ENCODE peak calls at places on chromosomes 7 and 10, in four cellular contexts. U, W, V and Q are unnamed samples.

GRCh38 chr7:45574521-45575500 is 643 bp downstream of the ADCY1 start:
- DNase-seq in U (no peak), W (no peak), V (peak), Q (peak)

GRCh38 chr7:47293884-47294568 is 287.9 kb downstream of the TNS3 start:
- DNase-seq in U (no peak), W (no peak), V (no peak), Q (no peak)

GRCh38 chr10:133060466-133060865 is 27.3 kb upstream of the ADGRA1 start:
- DNase-seq in U (no peak), W (no peak), V (no peak), Q (no peak)

GRCh38 chr10:22427101-22427500 is 81.8 kb downstream of the SPAG6 start:
- DNase-seq in U (peak), W (no peak), V (peak), Q (no peak)

GRCh38 chr7:44762300-44762699 is 13.7 kb downstream of the ZMIZ2 start:
- DNase-seq in U (no peak), W (no peak), V (no peak), Q (no peak)

GRCh38 chr7:127976056-127976455 is 55.2 kb downstream of the LRRC4 start:
- DNase-seq in U (no peak), W (no peak), V (no peak), Q (no peak)

GRCh38 chr7:154347867-154348266 is 295.7 kb downstream of the DPP6 start:
- DNase-seq in U (no peak), W (no peak), V (no peak), Q (no peak)

GRCh38 chr7:114901771-114902170 is 20.1 kb upstream of the MDFIC start:
- DNase-seq in U (peak), W (no peak), V (peak), Q (no peak)

GRCh38 chr7:105828141-105828540 is 48.3 kb downstream of the ATXN7L1 start:
- DNase-seq in U (no peak), W (no peak), V (no peak), Q (no peak)

GRCh38 chr7:85178531-85179298 is 8.1 kb downstream of the SEMA3D start:
- DNase-seq in U (no peak), W (no peak), V (no peak), Q (no peak)

GRCh38 chr10:8045728-8046494 is 8.6 kb upstream of the GATA3 start:
- DNase-seq in U (no peak), W (no peak), V (no peak), Q (no peak)

GRCh38 chr7:142142702-142143101 is 31.2 kb downstream of the MGAM2 start:
- DNase-seq in U (no peak), W (no peak), V (no peak), Q (no peak)

GRCh38 chr10:76382381-76382851 is 951.0 kb downstream of the LRMDA start:
- DNase-seq in U (no peak), W (no peak), V (peak), Q (no peak)

GRCh38 chr10:61136151-61136550 is 192.2 kb upstream of the RHOBTB1 start:
- DNase-seq in U (no peak), W (no peak), V (peak), Q (no peak)

GRCh38 chr10:67934331-67934730 is 49.9 kb downstream of the SIRT1 start:
- DNase-seq in U (no peak), W (no peak), V (no peak), Q (no peak)

GRCh38 chr7:72028267-72028666 is 383.9 kb downstream of the CALN1 start:
- DNase-seq in U (no peak), W (no peak), V (no peak), Q (no peak)

GRCh38 chr10:51743146-51743545 is 43.8 kb upstream of the CSTF2T start:
- DNase-seq in U (no peak), W (no peak), V (no peak), Q (no peak)

GRCh38 chr7:36440880-36441279 is 51.2 kb downstream of the ANLN start:
- DNase-seq in U (peak), W (peak), V (peak), Q (no peak)

GRCh38 chr7:147298611-147299043 is 1182.0 kb downstream of the CNTNAP2 start:
- DNase-seq in U (no peak), W (no peak), V (peak), Q (peak)

GRCh38 chr10:58023341-58024073 is 244.2 kb downstream of the IPMK start:
- DNase-seq in U (no peak), W (no peak), V (peak), Q (no peak)

GRCh38 chr7:120834726-120835125 is 23.2 kb downstream of the TSPAN12 start:
- DNase-seq in U (no peak), W (no peak), V (no peak), Q (no peak)

GRCh38 chr7:89837515-89837914 is 316.8 kb upstream of the STEAP1 start:
- DNase-seq in U (no peak), W (no peak), V (peak), Q (no peak)

GRCh38 chr10:86385806-86386205 is 19.2 kb upstream of the GRID1 start:
- DNase-seq in U (peak), W (no peak), V (no peak), Q (no peak)